ENCODE peak calls at places on chromosome 14, in eight cellular contexts. One of them, this sample, is unnamed.

GRCh38 chr14:37172024-37172869 is at the start of gene SLC25A21:
- DNase-seq in left ventricle myocardium inferior: peak; percentile 71
- DNase-seq in uterus: peak; percentile 72
- DNase-seq in IMR-90: peak; percentile 82
- DNase-seq in heart left ventricle: peak; percentile 84
- DNase-seq in fibroblast of lung: peak; percentile 85
- DNase-seq in cardiac muscle cell: peak; percentile 81
- DNase-seq in suprapubic skin: peak; percentile 66
- DNase-seq in this sample: peak; percentile 87

GRCh38 chr14:22332671-22333407 is 256.2 kb downstream of the DAD1 start:
- DNase-seq in left ventricle myocardium inferior: no peak
- DNase-seq in fibroblast of lung: no peak
- DNase-seq in uterus: no peak
- DNase-seq in suprapubic skin: no peak
- DNase-seq in heart left ventricle: no peak
- DNase-seq in cardiac muscle cell: peak; percentile 2
- DNase-seq in IMR-90: no peak
- DNase-seq in this sample: no peak

GRCh38 chr14:58701576-58701975 is 63.8 kb downstream of the DACT1 start:
- DNase-seq in IMR-90: no peak
- DNase-seq in suprapubic skin: no peak
- DNase-seq in left ventricle myocardium inferior: no peak
- DNase-seq in fibroblast of lung: no peak
- DNase-seq in heart left ventricle: no peak
- DNase-seq in uterus: no peak
- DNase-seq in cardiac muscle cell: no peak
- DNase-seq in this sample: no peak

GRCh38 chr14:80388980-80389711 is 177.8 kb upstream of the DIO2 start:
- DNase-seq in suprapubic skin: no peak
- DNase-seq in fibroblast of lung: peak; percentile 99
- DNase-seq in left ventricle myocardium inferior: no peak
- DNase-seq in uterus: no peak
- DNase-seq in heart left ventricle: no peak
- DNase-seq in IMR-90: peak; percentile 92
- DNase-seq in cardiac muscle cell: peak; percentile 89
- DNase-seq in this sample: no peak

GRCh38 chr14:21233457-21234076 is 35.7 kb downstream of the HNRNPC start:
- DNase-seq in cardiac muscle cell: peak; percentile 36
- DNase-seq in uterus: no peak
- DNase-seq in fibroblast of lung: no peak
- DNase-seq in left ventricle myocardium inferior: no peak
- DNase-seq in IMR-90: no peak
- DNase-seq in suprapubic skin: no peak
- DNase-seq in heart left ventricle: no peak
- DNase-seq in this sample: no peak

GRCh38 chr14:34433957-34434356 is 28.1 kb downstream of the SPTSSA start:
- DNase-seq in heart left ventricle: no peak
- DNase-seq in uterus: no peak
- DNase-seq in suprapubic skin: no peak
- DNase-seq in left ventricle myocardium inferior: no peak
- DNase-seq in IMR-90: no peak
- DNase-seq in fibroblast of lung: no peak
- DNase-seq in cardiac muscle cell: no peak
- DNase-seq in this sample: no peak

GRCh38 chr14:73613046-73613383 is 698 bp downstream of the ACOT6 start:
- DNase-seq in fibroblast of lung: no peak
- DNase-seq in suprapubic skin: no peak
- DNase-seq in left ventricle myocardium inferior: no peak
- DNase-seq in IMR-90: no peak
- DNase-seq in uterus: no peak
- DNase-seq in cardiac muscle cell: no peak
- DNase-seq in heart left ventricle: no peak
- DNase-seq in this sample: no peak

GRCh38 chr14:77542349-77543239 is 44.0 kb upstream of the ISM2 start:
- DNase-seq in uterus: no peak
- DNase-seq in left ventricle myocardium inferior: no peak
- DNase-seq in heart left ventricle: no peak
- DNase-seq in fibroblast of lung: peak; percentile 44
- DNase-seq in cardiac muscle cell: peak; percentile 54
- DNase-seq in IMR-90: no peak
- DNase-seq in suprapubic skin: no peak
- DNase-seq in this sample: no peak

GRCh38 chr14:25516838-25517237 is 466.9 kb upstream of the STXBP6 start:
- DNase-seq in IMR-90: no peak
- DNase-seq in heart left ventricle: no peak
- DNase-seq in uterus: no peak
- DNase-seq in cardiac muscle cell: no peak
- DNase-seq in suprapubic skin: no peak
- DNase-seq in fibroblast of lung: no peak
- DNase-seq in left ventricle myocardium inferior: no peak
- DNase-seq in this sample: no peak

GRCh38 chr14:24609667-24610344 is at the start of gene GZMH:
- DNase-seq in IMR-90: no peak
- DNase-seq in cardiac muscle cell: no peak
- DNase-seq in heart left ventricle: no peak
- DNase-seq in uterus: no peak
- DNase-seq in suprapubic skin: no peak
- DNase-seq in fibroblast of lung: no peak
- DNase-seq in left ventricle myocardium inferior: no peak
- DNase-seq in this sample: no peak

GRCh38 chr14:96663076-96663475 is 134.1 kb upstream of the VRK1 start:
- DNase-seq in cardiac muscle cell: no peak
- DNase-seq in heart left ventricle: no peak
- DNase-seq in fibroblast of lung: no peak
- DNase-seq in uterus: no peak
- DNase-seq in suprapubic skin: no peak
- DNase-seq in IMR-90: no peak
- DNase-seq in left ventricle myocardium inferior: no peak
- DNase-seq in this sample: no peak

GRCh38 chr14:45038256-45038655 is 45.7 kb upstream of the PRPF39 start:
- DNase-seq in cardiac muscle cell: no peak
- DNase-seq in left ventricle myocardium inferior: no peak
- DNase-seq in IMR-90: no peak
- DNase-seq in heart left ventricle: no peak
- DNase-seq in suprapubic skin: no peak
- DNase-seq in fibroblast of lung: no peak
- DNase-seq in uterus: no peak
- DNase-seq in this sample: no peak

GRCh38 chr14:60327447-60328331 is 78.7 kb downstream of the PPM1A start:
- DNase-seq in left ventricle myocardium inferior: peak; percentile 19
- DNase-seq in uterus: no peak
- DNase-seq in fibroblast of lung: peak; percentile 38
- DNase-seq in suprapubic skin: no peak
- DNase-seq in heart left ventricle: no peak
- DNase-seq in IMR-90: peak; percentile 20
- DNase-seq in cardiac muscle cell: peak; percentile 45
- DNase-seq in this sample: peak; percentile 79
- TF ChIP-seq CTCF in left ventricle myocardium inferior: peak; percentile 29
- TF ChIP-seq CTCF in uterus: no peak
- TF ChIP-seq CTCF in fibroblast of lung: no peak
- TF ChIP-seq CTCF in suprapubic skin: no peak
- TF ChIP-seq CTCF in heart left ventricle: peak; percentile 12
- TF ChIP-seq CTCF in IMR-90: peak; percentile 6
- TF ChIP-seq CTCF in cardiac muscle cell: peak; percentile 4
- TF ChIP-seq CTCF in this sample: no peak

GRCh38 chr14:54653764-54654469 is 87.0 kb downstream of the SAMD4A start:
- DNase-seq in suprapubic skin: peak; percentile 74
- DNase-seq in left ventricle myocardium inferior: peak; percentile 55
- DNase-seq in cardiac muscle cell: peak; percentile 88
- DNase-seq in uterus: no peak
- DNase-seq in fibroblast of lung: peak; percentile 91
- DNase-seq in heart left ventricle: no peak
- DNase-seq in IMR-90: peak; percentile 88
- DNase-seq in this sample: no peak

GRCh38 chr14:54651018-54651351 is 84.1 kb downstream of the SAMD4A start:
- DNase-seq in left ventricle myocardium inferior: no peak
- DNase-seq in fibroblast of lung: no peak
- DNase-seq in heart left ventricle: no peak
- DNase-seq in IMR-90: no peak
- DNase-seq in suprapubic skin: no peak
- DNase-seq in cardiac muscle cell: no peak
- DNase-seq in uterus: no peak
- DNase-seq in this sample: no peak

GRCh38 chr14:54651649-54652048 is 84.7 kb downstream of the SAMD4A start:
- DNase-seq in IMR-90: no peak
- DNase-seq in fibroblast of lung: peak; percentile 44
- DNase-seq in suprapubic skin: no peak
- DNase-seq in uterus: no peak
- DNase-seq in heart left ventricle: no peak
- DNase-seq in left ventricle myocardium inferior: no peak
- DNase-seq in cardiac muscle cell: no peak
- DNase-seq in this sample: no peak

GRCh38 chr14:54652890-54653201 is 85.9 kb downstream of the SAMD4A start:
- DNase-seq in fibroblast of lung: no peak
- DNase-seq in left ventricle myocardium inferior: no peak
- DNase-seq in suprapubic skin: no peak
- DNase-seq in cardiac muscle cell: no peak
- DNase-seq in heart left ventricle: no peak
- DNase-seq in uterus: no peak
- DNase-seq in IMR-90: no peak
- DNase-seq in this sample: no peak

DNA sequence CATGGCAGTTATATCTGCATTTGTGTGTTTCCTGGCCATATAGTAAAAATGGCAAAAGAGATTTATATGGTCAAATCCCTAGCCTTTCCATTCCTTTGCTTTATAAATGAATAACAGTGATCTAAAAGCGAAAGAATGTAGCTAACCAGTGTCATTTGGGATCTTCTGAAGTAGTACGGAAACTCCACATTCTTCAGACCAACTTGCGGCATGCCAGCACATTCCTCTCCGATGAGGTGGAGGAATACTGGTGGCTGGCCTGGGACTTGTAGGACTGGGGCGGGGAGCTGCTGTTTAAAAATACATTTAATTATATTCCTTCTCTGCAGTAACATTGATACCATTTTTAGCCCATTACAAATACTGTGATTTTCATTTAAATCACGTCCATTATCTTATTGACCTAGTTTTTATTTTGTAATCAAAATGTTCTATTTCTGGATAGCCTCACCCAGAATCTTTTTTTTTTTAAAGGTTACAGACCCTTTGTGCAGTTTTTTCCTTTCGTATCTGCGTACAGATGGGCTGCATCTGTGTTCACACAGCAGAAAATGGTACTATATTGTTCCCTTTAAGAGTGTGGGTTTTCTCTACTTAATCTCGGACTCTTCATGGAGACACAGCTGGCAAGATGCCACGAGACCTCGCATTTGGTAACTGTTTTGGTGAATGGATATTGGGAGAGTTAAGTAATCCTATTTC is 85.4 kb downstream of the SAMD4A start:
- DNase-seq in cardiac muscle cell: peak; percentile 99
- DNase-seq in uterus: peak; percentile 89
- DNase-seq in suprapubic skin: peak; percentile 90
- DNase-seq in IMR-90: peak; percentile 100
- DNase-seq in fibroblast of lung: peak; percentile 100
- DNase-seq in left ventricle myocardium inferior: peak; percentile 84
- DNase-seq in heart left ventricle: peak; percentile 81
- DNase-seq in this sample: peak; percentile 75
- H3K4me1 ChIP-seq in cardiac muscle cell: peaks cover 25% of the 10 kb centered on the region
- H3K4me1 ChIP-seq in uterus: no peaks in the 10 kb centered on the region
- H3K4me1 ChIP-seq in suprapubic skin: peaks cover 51% of the 10 kb centered on the region
- H3K4me1 ChIP-seq in IMR-90: peaks cover 41% of the 10 kb centered on the region
- H3K4me1 ChIP-seq in fibroblast of lung: peaks cover 38% of the 10 kb centered on the region
- H3K4me1 ChIP-seq in left ventricle myocardium inferior: peaks cover 86% of the 10 kb centered on the region
- H3K4me1 ChIP-seq in heart left ventricle: peaks cover 72% of the 10 kb centered on the region
- H3K4me1 ChIP-seq in this sample: peaks cover 34% of the 10 kb centered on the region

DNA sequence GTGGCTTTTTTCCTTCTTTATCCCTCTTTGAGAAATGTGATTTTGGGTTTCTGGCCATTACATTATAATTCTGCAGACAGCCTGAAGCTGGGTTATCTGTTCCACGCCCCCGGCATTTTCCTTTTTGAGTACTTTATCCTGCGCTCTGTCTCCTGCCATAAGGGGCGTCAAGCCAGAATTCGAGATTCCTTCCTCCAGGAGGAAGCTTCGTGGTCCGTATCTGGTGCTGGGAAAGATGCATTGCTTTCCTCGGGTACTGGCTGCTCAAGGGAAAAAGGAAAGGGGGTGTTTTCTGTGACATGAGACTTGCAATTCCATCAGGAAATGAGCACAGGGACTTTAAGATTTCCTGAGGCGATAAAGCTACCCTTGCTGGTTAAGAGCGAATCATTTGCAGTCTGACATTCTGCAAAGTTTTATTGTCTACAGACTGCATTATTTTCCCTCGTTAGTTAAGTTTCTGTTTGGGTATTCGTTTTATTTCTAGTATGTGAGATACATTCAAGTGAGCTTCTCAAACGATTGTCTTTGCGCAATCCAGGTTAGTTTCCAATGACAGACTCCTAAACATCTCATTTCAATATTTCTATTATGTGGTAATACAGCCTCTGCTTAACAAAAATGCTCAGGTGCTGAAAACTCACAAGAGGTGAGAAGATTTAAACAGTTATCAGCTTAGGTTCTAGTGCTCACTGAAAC is 706 bp downstream of the AKAP5 start:
- DNase-seq in uterus: peak; percentile 48
- DNase-seq in fibroblast of lung: peak; percentile 73
- DNase-seq in heart left ventricle: no peak
- DNase-seq in IMR-90: peak; percentile 61
- DNase-seq in suprapubic skin: no peak
- DNase-seq in cardiac muscle cell: peak; percentile 75
- DNase-seq in left ventricle myocardium inferior: no peak
- DNase-seq in this sample: no peak
- TF ChIP-seq CTCF in uterus: peak; percentile 37
- TF ChIP-seq CTCF in fibroblast of lung: peak; percentile 43
- TF ChIP-seq CTCF in heart left ventricle: peak; percentile 15
- TF ChIP-seq CTCF in IMR-90: peak; percentile 40
- TF ChIP-seq CTCF in suprapubic skin: peak; percentile 5
- TF ChIP-seq CTCF in cardiac muscle cell: peak; percentile 42
- TF ChIP-seq CTCF in left ventricle myocardium inferior: no peak
- TF ChIP-seq CTCF in this sample: no peak

GRCh38 chr14:105486974-105487448 is 325 bp downstream of the CRIP1 start:
- DNase-seq in suprapubic skin: peak; percentile 94
- DNase-seq in IMR-90: no peak
- DNase-seq in fibroblast of lung: no peak
- DNase-seq in uterus: peak; percentile 73
- DNase-seq in heart left ventricle: peak; percentile 90
- DNase-seq in left ventricle myocardium inferior: peak; percentile 88
- DNase-seq in cardiac muscle cell: no peak
- DNase-seq in this sample: no peak

GRCh38 chr14:105487449-105487985 is 831 bp downstream of the CRIP1 start:
- DNase-seq in left ventricle myocardium inferior: peak; percentile 67
- DNase-seq in suprapubic skin: no peak
- DNase-seq in fibroblast of lung: no peak
- DNase-seq in cardiac muscle cell: no peak
- DNase-seq in uterus: peak; percentile 47
- DNase-seq in heart left ventricle: peak; percentile 85
- DNase-seq in IMR-90: no peak
- DNase-seq in this sample: peak; percentile 83

GRCh38 chr14:105489607-105490317 is 1.3 kb upstream of the TEDC1 start:
- DNase-seq in heart left ventricle: peak; percentile 85
- DNase-seq in left ventricle myocardium inferior: peak; percentile 84
- DNase-seq in cardiac muscle cell: peak; percentile 84
- DNase-seq in fibroblast of lung: peak; percentile 79
- DNase-seq in suprapubic skin: peak; percentile 95
- DNase-seq in uterus: peak; percentile 86
- DNase-seq in IMR-90: peak; percentile 76
- DNase-seq in this sample: peak; percentile 91

GRCh38 chr14:105488781-105489606 is 2.1 kb upstream of the TEDC1 start:
- DNase-seq in fibroblast of lung: no peak
- DNase-seq in left ventricle myocardium inferior: peak; percentile 22
- DNase-seq in uterus: peak; percentile 39
- DNase-seq in cardiac muscle cell: no peak
- DNase-seq in IMR-90: no peak
- DNase-seq in suprapubic skin: no peak
- DNase-seq in heart left ventricle: peak; percentile 65
- DNase-seq in this sample: no peak

GRCh38 chr14:105487986-105488777 is 1.5 kb downstream of the CRIP1 start:
- DNase-seq in IMR-90: no peak
- DNase-seq in heart left ventricle: peak; percentile 62
- DNase-seq in suprapubic skin: no peak
- DNase-seq in left ventricle myocardium inferior: peak; percentile 26
- DNase-seq in fibroblast of lung: no peak
- DNase-seq in uterus: no peak
- DNase-seq in cardiac muscle cell: no peak
- DNase-seq in this sample: peak; percentile 76
- H3K4me1 ChIP-seq in IMR-90: peaks cover 2% of the 10 kb centered on the region
- H3K4me1 ChIP-seq in heart left ventricle: peaks cover 86% of the 10 kb centered on the region
- H3K4me1 ChIP-seq in suprapubic skin: peaks cover 87% of the 10 kb centered on the region
- H3K4me1 ChIP-seq in left ventricle myocardium inferior: peaks cover 90% of the 10 kb centered on the region
- H3K4me1 ChIP-seq in fibroblast of lung: peaks cover 4% of the 10 kb centered on the region
- H3K4me1 ChIP-seq in uterus: no peaks in the 10 kb centered on the region
- H3K4me1 ChIP-seq in cardiac muscle cell: peaks cover 40% of the 10 kb centered on the region
- H3K4me1 ChIP-seq in this sample: peaks cover 33% of the 10 kb centered on the region